ENCODE peak calls at places on chromosomes 4 and X, in seven cellular contexts. Q, D, M, V, R, B and C are unnamed samples. For H3K4me1 and H3K36me3, the result is how much of the 10 kb centered on the place peaks cover.

GRCh38 chr4:89511776-89512175 is 204.2 kb upstream of the GPRIN3 start:
- DNase-seq in Q (no peak), D (no peak), M (no peak), V (no peak), R (no peak), B (no peak), C (no peak)

GRCh38 chr4:8230891-8231290 is 31.8 kb downstream of the SH3TC1 start:
- DNase-seq in Q (no peak), D (no peak), M (no peak), V (no peak), R (no peak), B (no peak), C (no peak)

GRCh38 chrX:10486373-10486772 is 134.0 kb downstream of the MID1 start:
- DNase-seq in Q (no peak), D (no peak), M (no peak), V (no peak), R (peak), B (no peak), C (no peak)

GRCh38 chr4:7793186-7793585 is 146.5 kb downstream of the AFAP1 start:
- DNase-seq in Q (no peak), D (no peak), M (no peak), V (no peak), R (no peak), B (no peak), C (no peak)

GRCh38 chrX:36947214-36947613 is 61.0 kb upstream of the FAM47C start:
- DNase-seq in Q (no peak), D (no peak), M (no peak), V (no peak), R (no peak), B (no peak), C (no peak)

GRCh38 chrX:107673933-107674479 is 45.7 kb downstream of the PRPS1 start:
- DNase-seq in Q (peak), D (peak), M (no peak), V (peak), R (peak), B (no peak), C (peak)

GRCh38 chr4:165718660-165719059 is 154.4 kb upstream of the TLL1 start:
- DNase-seq in Q (no peak), D (no peak), M (no peak), V (no peak), R (no peak), B (no peak), C (no peak)

GRCh38 chr4:152956650-152957436 is 20.7 kb downstream of the FHDC1 start:
- DNase-seq in Q (peak), D (no peak), M (peak), V (peak), R (no peak), B (no peak), C (no peak)

GRCh38 chr4:26412381-26413372 is 77.6 kb downstream of the CCKAR start:
- DNase-seq in Q (no peak), D (no peak), M (no peak), V (peak), R (peak), B (no peak), C (no peak)

GRCh38 chr4:81454498-81454897 is 17.2 kb downstream of the RASGEF1B start:
- DNase-seq in Q (peak), D (no peak), M (no peak), V (peak), R (no peak), B (no peak), C (no peak)

GRCh38 chr4:68738036-68738435 is 67.6 kb upstream of the UGT2B15 start:
- DNase-seq in Q (no peak), D (no peak), M (no peak), V (no peak), R (no peak), B (no peak), C (no peak)

GRCh38 chr4:68735106-68735505 is 64.7 kb upstream of the UGT2B15 start:
- DNase-seq in Q (no peak), D (no peak), M (no peak), V (no peak), R (no peak), B (no peak), C (no peak)

GRCh38 chr4:68732653-68733466 is 62.4 kb upstream of the UGT2B15 start:
- DNase-seq in Q (no peak), D (no peak), M (peak), V (peak), R (no peak), B (no peak), C (no peak)

GRCh38 chr4:68736813-68737212 is 66.4 kb upstream of the UGT2B15 start:
- DNase-seq in Q (no peak), D (no peak), M (no peak), V (no peak), R (no peak), B (no peak), C (no peak)

DNA sequence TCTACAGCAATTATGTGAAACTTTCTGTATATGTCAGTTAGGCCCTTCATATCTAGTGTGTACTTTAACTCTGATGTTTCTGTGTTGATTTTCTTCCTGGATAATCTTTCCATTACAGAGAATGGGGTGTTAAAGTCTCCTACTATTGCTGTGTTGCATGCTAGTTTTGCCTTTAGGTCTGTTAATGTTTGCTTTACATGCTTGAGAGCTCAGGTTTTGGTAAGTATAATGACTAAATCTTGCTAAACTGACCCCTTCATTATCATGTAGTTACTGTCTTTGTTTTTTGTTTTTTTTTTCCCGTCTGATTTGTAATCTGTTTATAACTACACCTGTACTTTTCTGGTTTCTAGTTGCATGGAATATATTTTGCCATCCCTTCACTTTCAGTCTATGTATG is 63.6 kb upstream of the UGT2B15 start:
- DNase-seq in Q (no peak), D (no peak), M (no peak), V (no peak), R (no peak), B (no peak), C (no peak)
- H3K4me1 ChIP-seq in Q (under half), D (under half), M (under half), V (under half), R (under half), B (under half), C (under half)

GRCh38 chr4:40923326-40924095 is 173.8 kb downstream of the NSUN7 start:
- DNase-seq in Q (no peak), D (no peak), M (no peak), V (no peak), R (no peak), B (peak), C (peak)
- TF ChIP-seq CTCF in Q (no peak), D (no peak), M (no peak), V (no peak), R (no peak), B (no peak), C (no peak)

GRCh38 chr4:98421106-98421505 is 159.9 kb downstream of the RAP1GDS1 start:
- DNase-seq in Q (no peak), D (no peak), M (no peak), V (no peak), R (no peak), B (no peak), C (no peak)
- H3K36me3 ChIP-seq in Q (under half), D (under half), M (under half), V (under half), R (under half), B (under half), C (half or more)

GRCh38 chrX:120291211-120291610 is 20.1 kb downstream of the TMEM255A start:
- DNase-seq in Q (no peak), D (no peak), M (no peak), V (no peak), R (no peak), B (no peak), C (no peak)

GRCh38 chrX:120290107-120290506 is 21.2 kb downstream of the TMEM255A start:
- DNase-seq in Q (no peak), D (no peak), M (no peak), V (no peak), R (no peak), B (no peak), C (no peak)

GRCh38 chrX:120286733-120287512 is 24.3 kb downstream of the TMEM255A start:
- DNase-seq in Q (peak), D (no peak), M (no peak), V (no peak), R (no peak), B (no peak), C (no peak)

GRCh38 chrX:120282697-120283096 is 28.6 kb downstream of the TMEM255A start:
- DNase-seq in Q (no peak), D (no peak), M (no peak), V (no peak), R (no peak), B (no peak), C (no peak)

GRCh38 chrX:120287513-120288112 is 23.6 kb downstream of the TMEM255A start:
- DNase-seq in Q (no peak), D (no peak), M (no peak), V (no peak), R (no peak), B (no peak), C (no peak)
- H3K4me1 ChIP-seq in Q (under half), D (under half), M (under half), V (under half), R (under half), B (under half), C (under half)

GRCh38 chrX:127038065-127038464 is 218.5 kb downstream of the PRR32 start:
- DNase-seq in Q (no peak), D (no peak), M (peak), V (no peak), R (no peak), B (no peak), C (no peak)
- TF ChIP-seq CTCF in Q (no peak), D (no peak), M (no peak), V (no peak), R (no peak), B (no peak), C (no peak)

GRCh38 chr4:98905297-98905696 is 23.6 kb downstream of the EIF4E start:
- DNase-seq in Q (no peak), D (no peak), M (no peak), V (no peak), R (no peak), B (no peak), C (no peak)

GRCh38 chr4:98903561-98903960 is 25.4 kb downstream of the EIF4E start:
- DNase-seq in Q (no peak), D (no peak), M (no peak), V (no peak), R (no peak), B (no peak), C (no peak)

GRCh38 chr4:98908182-98908581 is 20.8 kb downstream of the EIF4E start:
- DNase-seq in Q (no peak), D (no peak), M (no peak), V (no peak), R (no peak), B (no peak), C (no peak)

GRCh38 chr4:98903963-98904362 is 25.0 kb downstream of the EIF4E start:
- DNase-seq in Q (no peak), D (no peak), M (no peak), V (no peak), R (no peak), B (no peak), C (no peak)

DNA sequence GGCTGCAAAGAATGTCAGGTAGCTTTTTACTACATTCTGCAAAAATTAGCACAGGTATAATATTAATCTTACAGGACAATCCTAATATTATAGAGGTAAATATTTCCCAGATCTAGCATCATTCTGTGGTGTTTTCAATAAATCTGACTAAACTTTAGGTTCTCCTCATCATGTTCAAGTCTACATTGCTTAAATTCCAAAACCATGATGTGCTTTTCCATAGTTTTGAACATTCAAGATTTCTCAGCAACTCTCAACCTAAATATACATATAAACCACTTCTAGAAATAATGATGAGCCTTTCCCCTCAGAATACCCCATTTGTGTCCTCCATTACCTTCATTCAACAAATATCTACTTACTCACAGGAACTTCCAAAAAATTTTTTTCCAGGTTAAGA is 23.1 kb downstream of the EIF4E start:
- DNase-seq in Q (no peak), D (no peak), M (no peak), V (no peak), R (no peak), B (no peak), C (no peak)
- H3K36me3 ChIP-seq in Q (half or more), D (under half), M (under half), V (under half), R (under half), B (under half), C (under half)